ENCODE peak calls at places on chromosomes 3 and 15, in five cellular contexts. One of them, this sample, is unnamed.

GRCh38 chr15:94414921-94415320 is 183.6 kb downstream of the MCTP2 start:
- DNase-seq in Peyer's patch: no peak
- DNase-seq in ovary: no peak
- DNase-seq in PC-9: no peak
- DNase-seq in AG04450: no peak
- DNase-seq in this sample: no peak

GRCh38 chr3:135965506-135966348 is at the start of gene PPP2R3A:
- DNase-seq in Peyer's patch: peak
- DNase-seq in ovary: peak
- DNase-seq in PC-9: peak
- DNase-seq in AG04450: peak
- DNase-seq in this sample: peak

GRCh38 chr3:6862880-6863195 is 1.9 kb downstream of the GRM7 start:
- DNase-seq in Peyer's patch: no peak
- DNase-seq in ovary: no peak
- DNase-seq in PC-9: no peak
- DNase-seq in AG04450: no peak
- DNase-seq in this sample: no peak

GRCh38 chr15:42576040-42576594 is 711 bp downstream of the STARD9 start:
- DNase-seq in Peyer's patch: no peak
- DNase-seq in ovary: no peak
- DNase-seq in PC-9: no peak
- DNase-seq in AG04450: no peak
- DNase-seq in this sample: no peak

GRCh38 chr3:110821586-110821985 is 250.0 kb upstream of the NECTIN3 start:
- DNase-seq in Peyer's patch: no peak
- DNase-seq in ovary: no peak
- DNase-seq in PC-9: no peak
- DNase-seq in AG04450: no peak
- DNase-seq in this sample: no peak

GRCh38 chr3:163019260-163019659 is 1522.7 kb downstream of the OTOL1 start:
- DNase-seq in Peyer's patch: no peak
- DNase-seq in ovary: no peak
- DNase-seq in PC-9: no peak
- DNase-seq in AG04450: no peak
- DNase-seq in this sample: no peak

GRCh38 chr15:43285609-43286037 is 18.9 kb upstream of the TGM5 start:
- DNase-seq in Peyer's patch: peak
- DNase-seq in ovary: peak
- DNase-seq in PC-9: peak
- DNase-seq in AG04450: peak
- DNase-seq in this sample: peak

GRCh38 chr3:105534491-105534890 is 167.8 kb downstream of the ALCAM start:
- DNase-seq in Peyer's patch: no peak
- DNase-seq in ovary: no peak
- DNase-seq in PC-9: no peak
- DNase-seq in AG04450: no peak
- DNase-seq in this sample: no peak

GRCh38 chr3:77885381-77885780 is 845.5 kb downstream of the ROBO2 start:
- DNase-seq in Peyer's patch: no peak
- DNase-seq in ovary: no peak
- DNase-seq in PC-9: no peak
- DNase-seq in AG04450: no peak
- DNase-seq in this sample: no peak

GRCh38 chr3:192215-192929 is 4.2 kb upstream of the CHL1 start:
- DNase-seq in Peyer's patch: no peak
- DNase-seq in ovary: no peak
- DNase-seq in PC-9: no peak
- DNase-seq in AG04450: no peak
- DNase-seq in this sample: no peak

GRCh38 chr3:133547432-133548041 is 25.9 kb upstream of the CDV3 start:
- DNase-seq in Peyer's patch: no peak
- DNase-seq in ovary: peak
- DNase-seq in PC-9: peak
- DNase-seq in AG04450: no peak
- DNase-seq in this sample: no peak

GRCh38 chr3:53750253-53751210 is 95.7 kb downstream of the CHDH start:
- DNase-seq in Peyer's patch: peak
- DNase-seq in ovary: no peak
- DNase-seq in PC-9: no peak
- DNase-seq in AG04450: no peak
- DNase-seq in this sample: no peak

GRCh38 chr3:15420871-15421270 is 6.5 kb downstream of the METTL6 start:
- DNase-seq in Peyer's patch: no peak
- DNase-seq in ovary: no peak
- DNase-seq in PC-9: no peak
- DNase-seq in AG04450: no peak
- DNase-seq in this sample: no peak

GRCh38 chr3:85801955-85802354 is 843.2 kb downstream of the CADM2 start:
- DNase-seq in Peyer's patch: no peak
- DNase-seq in ovary: no peak
- DNase-seq in PC-9: no peak
- DNase-seq in AG04450: no peak
- DNase-seq in this sample: no peak

GRCh38 chr15:25250011-25250596 is 188.7 kb downstream of the UBE3A start:
- DNase-seq in Peyer's patch: no peak
- DNase-seq in ovary: no peak
- DNase-seq in PC-9: no peak
- DNase-seq in AG04450: no peak
- DNase-seq in this sample: peak

GRCh38 chr15:57031605-57032004 is 113.2 kb downstream of the TCF12 start:
- DNase-seq in Peyer's patch: no peak
- DNase-seq in ovary: peak
- DNase-seq in PC-9: no peak
- DNase-seq in AG04450: no peak
- DNase-seq in this sample: no peak

GRCh38 chr15:69206079-69206478 is 45.6 kb downstream of the GLCE start:
- DNase-seq in Peyer's patch: no peak
- DNase-seq in ovary: no peak
- DNase-seq in PC-9: no peak
- DNase-seq in AG04450: no peak
- DNase-seq in this sample: no peak

GRCh38 chr3:122800838-122801237 is 6.0 kb downstream of the SLC49A4 start:
- DNase-seq in Peyer's patch: no peak
- DNase-seq in ovary: no peak
- DNase-seq in PC-9: no peak
- DNase-seq in AG04450: no peak
- DNase-seq in this sample: no peak

GRCh38 chr15:91133511-91133910 is 33.5 kb downstream of the SV2B start:
- DNase-seq in Peyer's patch: no peak
- DNase-seq in ovary: no peak
- DNase-seq in PC-9: no peak
- DNase-seq in AG04450: no peak
- DNase-seq in this sample: no peak

GRCh38 chr15:52499506-52499905 is 29.2 kb downstream of the MYO5A start:
- DNase-seq in Peyer's patch: no peak
- DNase-seq in ovary: no peak
- DNase-seq in PC-9: no peak
- DNase-seq in AG04450: no peak
- DNase-seq in this sample: no peak

GRCh38 chr15:52498700-52499099 is 30.0 kb downstream of the MYO5A start:
- DNase-seq in Peyer's patch: no peak
- DNase-seq in ovary: no peak
- DNase-seq in PC-9: no peak
- DNase-seq in AG04450: no peak
- DNase-seq in this sample: no peak

GRCh38 chr15:52496776-52497470 is 31.8 kb downstream of the MYO5A start:
- DNase-seq in Peyer's patch: no peak
- DNase-seq in ovary: no peak
- DNase-seq in PC-9: peak
- DNase-seq in AG04450: no peak
- DNase-seq in this sample: no peak

GRCh38 chr15:52493968-52494367 is 34.7 kb downstream of the MYO5A start:
- DNase-seq in Peyer's patch: no peak
- DNase-seq in ovary: no peak
- DNase-seq in PC-9: no peak
- DNase-seq in AG04450: no peak
- DNase-seq in this sample: no peak

GRCh38 chr15:52496175-52496574 is 32.5 kb downstream of the MYO5A start:
- DNase-seq in Peyer's patch: no peak
- DNase-seq in ovary: no peak
- DNase-seq in PC-9: no peak
- DNase-seq in AG04450: no peak
- DNase-seq in this sample: no peak
- H3K27ac ChIP-seq in Peyer's patch: no peak
- H3K27ac ChIP-seq in ovary: no peak
- H3K27ac ChIP-seq in PC-9: no peak
- H3K27ac ChIP-seq in AG04450: no peak
- H3K27ac ChIP-seq in this sample: no peak

DNA sequence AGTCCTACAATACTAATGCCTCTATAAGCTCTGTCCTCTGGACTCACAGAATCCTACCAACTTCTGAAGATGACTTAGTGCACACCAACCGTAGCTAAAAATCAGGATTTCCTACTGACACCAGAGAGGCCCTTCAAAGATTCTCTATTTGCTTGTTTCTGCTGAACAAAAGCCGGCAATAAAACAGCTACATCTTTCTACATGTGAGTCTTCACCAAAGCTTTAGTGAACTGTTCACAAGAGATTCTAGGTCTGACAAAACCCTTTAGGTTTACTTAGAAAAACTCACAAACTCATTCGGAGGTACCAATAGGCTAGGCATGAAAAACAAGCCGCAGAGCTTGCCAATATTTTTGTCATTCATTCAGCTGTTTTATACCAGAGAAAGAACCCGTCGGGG is 7.0 kb downstream of the SATB1 start:
- DNase-seq in Peyer's patch: no peak
- DNase-seq in ovary: no peak
- DNase-seq in PC-9: no peak
- DNase-seq in AG04450: no peak
- DNase-seq in this sample: no peak
- H3K27ac ChIP-seq in Peyer's patch: no peak
- H3K27ac ChIP-seq in ovary: no peak
- H3K27ac ChIP-seq in PC-9: no peak
- H3K27ac ChIP-seq in AG04450: no peak
- H3K27ac ChIP-seq in this sample: no peak

DNA sequence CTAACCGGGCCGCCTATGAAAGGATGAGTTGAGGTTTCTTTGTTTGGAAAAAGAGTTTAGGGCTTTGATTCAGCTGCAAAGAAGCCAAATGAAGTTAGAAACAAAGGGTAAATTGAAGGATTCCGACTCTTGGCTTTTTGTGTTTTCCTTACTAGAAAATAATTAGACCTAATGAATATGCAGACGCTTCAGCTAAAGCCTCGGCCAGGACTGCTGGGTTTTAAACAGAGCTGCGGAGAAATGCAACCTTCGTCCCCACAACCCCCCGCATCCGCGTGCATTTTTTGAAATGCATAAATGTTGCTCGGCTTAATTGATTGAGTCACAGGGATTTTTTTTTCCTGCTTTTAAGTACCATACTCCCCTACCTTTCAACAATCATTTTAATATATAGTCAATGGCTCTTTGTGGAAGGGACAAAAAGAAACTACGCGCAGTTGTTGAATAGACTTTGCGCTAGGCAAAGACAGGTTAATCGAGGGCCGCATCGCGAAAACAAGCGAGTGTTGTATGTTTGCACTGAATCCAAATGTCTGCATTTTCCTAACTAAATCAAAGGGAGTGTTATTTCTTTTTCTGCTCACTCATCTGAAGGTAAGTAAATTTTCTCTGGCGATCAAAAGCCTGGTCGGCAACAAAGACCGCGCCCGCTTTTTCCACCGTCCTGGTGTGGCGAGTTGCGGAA is 1.3 kb upstream of the ZIC4 start:
- DNase-seq in Peyer's patch: no peak
- DNase-seq in ovary: no peak
- DNase-seq in PC-9: no peak
- DNase-seq in AG04450: no peak
- DNase-seq in this sample: no peak
- H3K27ac ChIP-seq in Peyer's patch: no peak
- H3K27ac ChIP-seq in ovary: no peak
- H3K27ac ChIP-seq in PC-9: no peak
- H3K27ac ChIP-seq in AG04450: no peak
- H3K27ac ChIP-seq in this sample: no peak

GRCh38 chr3:187169231-187169960 is 27.9 kb upstream of the RTP1 start:
- DNase-seq in Peyer's patch: no peak
- DNase-seq in ovary: no peak
- DNase-seq in PC-9: no peak
- DNase-seq in AG04450: no peak
- DNase-seq in this sample: no peak

GRCh38 chr3:187172929-187173328 is 24.4 kb upstream of the RTP1 start:
- DNase-seq in Peyer's patch: no peak
- DNase-seq in ovary: no peak
- DNase-seq in PC-9: no peak
- DNase-seq in AG04450: no peak
- DNase-seq in this sample: no peak

GRCh38 chr3:187165144-187165543 is 25.8 kb upstream of the RPL39L start:
- DNase-seq in Peyer's patch: peak
- DNase-seq in ovary: peak
- DNase-seq in PC-9: peak
- DNase-seq in AG04450: no peak
- DNase-seq in this sample: no peak

GRCh38 chr3:187166750-187167149 is 27.5 kb upstream of the RPL39L start:
- DNase-seq in Peyer's patch: no peak
- DNase-seq in ovary: no peak
- DNase-seq in PC-9: no peak
- DNase-seq in AG04450: no peak
- DNase-seq in this sample: no peak

GRCh38 chr3:187167795-187168194 is 28.5 kb upstream of the RPL39L start:
- DNase-seq in Peyer's patch: no peak
- DNase-seq in ovary: no peak
- DNase-seq in PC-9: no peak
- DNase-seq in AG04450: no peak
- DNase-seq in this sample: no peak
- H3K27ac ChIP-seq in Peyer's patch: no peak
- H3K27ac ChIP-seq in ovary: no peak
- H3K27ac ChIP-seq in PC-9: no peak
- H3K27ac ChIP-seq in AG04450: no peak
- H3K27ac ChIP-seq in this sample: no peak